ENCODE peak calls at places on chromosome 13, in five cellular contexts. One of them, this sample, is unnamed. For H3K4me1, the result is how much of the 10 kb centered on the place peaks cover.

GRCh38 chr13:75355609-75356008 is 126.4 kb downstream of the TBC1D4 start:
- DNase-seq in GM23338: no peak
- DNase-seq in K562: no peak
- DNase-seq in A549: no peak
- DNase-seq in HepG2: no peak
- DNase-seq in this sample: no peak

GRCh38 chr13:60788156-60788829 is 391.3 kb downstream of the TDRD3 start:
- DNase-seq in GM23338: no peak
- DNase-seq in K562: no peak
- DNase-seq in A549: no peak
- DNase-seq in HepG2: no peak
- DNase-seq in this sample: no peak

GRCh38 chr13:59829690-59830089 is 334.0 kb downstream of the DIAPH3 start:
- DNase-seq in GM23338: no peak
- DNase-seq in K562: no peak
- DNase-seq in A549: no peak
- DNase-seq in HepG2: no peak
- DNase-seq in this sample: no peak

GRCh38 chr13:57408312-57408711 is 223.2 kb upstream of the PCDH17 start:
- DNase-seq in GM23338: no peak
- DNase-seq in K562: no peak
- DNase-seq in A549: no peak
- DNase-seq in HepG2: no peak
- DNase-seq in this sample: no peak

GRCh38 chr13:113291997-113292862 is 4.8 kb upstream of the LAMP1 start:
- DNase-seq in GM23338: peak
- DNase-seq in K562: peak
- DNase-seq in A549: no peak
- DNase-seq in HepG2: no peak
- DNase-seq in this sample: no peak

GRCh38 chr13:44622259-44622658 is 46.1 kb upstream of the TSC22D1 start:
- DNase-seq in GM23338: no peak
- DNase-seq in K562: no peak
- DNase-seq in A549: peak
- DNase-seq in HepG2: no peak
- DNase-seq in this sample: no peak

GRCh38 chr13:25881946-25882574 is 169.8 kb downstream of the SHISA2 start:
- DNase-seq in GM23338: peak
- DNase-seq in K562: no peak
- DNase-seq in A549: no peak
- DNase-seq in HepG2: no peak
- DNase-seq in this sample: no peak

GRCh38 chr13:113912596-113912995 is 48.7 kb upstream of the GAS6 start:
- DNase-seq in GM23338: no peak
- DNase-seq in K562: no peak
- DNase-seq in A549: no peak
- DNase-seq in HepG2: no peak
- DNase-seq in this sample: no peak

GRCh38 chr13:109712187-109712601 is 74.2 kb downstream of the IRS2 start:
- DNase-seq in GM23338: no peak
- DNase-seq in K562: no peak
- DNase-seq in A549: no peak
- DNase-seq in HepG2: no peak
- DNase-seq in this sample: no peak

GRCh38 chr13:44396963-44397580 is 23.4 kb downstream of the SERP2 start:
- DNase-seq in GM23338: no peak
- DNase-seq in K562: peak
- DNase-seq in A549: no peak
- DNase-seq in HepG2: no peak
- DNase-seq in this sample: no peak

GRCh38 chr13:100100115-100100879 is 11.4 kb downstream of the PCCA start:
- DNase-seq in GM23338: no peak
- DNase-seq in K562: no peak
- DNase-seq in A549: peak
- DNase-seq in HepG2: peak
- DNase-seq in this sample: no peak

GRCh38 chr13:38401276-38401675 is 51.6 kb downstream of the UFM1 start:
- DNase-seq in GM23338: no peak
- DNase-seq in K562: no peak
- DNase-seq in A549: no peak
- DNase-seq in HepG2: no peak
- DNase-seq in this sample: no peak

GRCh38 chr13:30666113-30666512 is 48.4 kb downstream of the USPL1 start:
- DNase-seq in GM23338: peak
- DNase-seq in K562: peak
- DNase-seq in A549: no peak
- DNase-seq in HepG2: peak
- DNase-seq in this sample: no peak

GRCh38 chr13:66528139-66528538 is 702.0 kb downstream of the PCDH9 start:
- DNase-seq in GM23338: peak
- DNase-seq in K562: no peak
- DNase-seq in A549: no peak
- DNase-seq in HepG2: no peak
- DNase-seq in this sample: no peak

GRCh38 chr13:76621726-76622125 is 264.5 kb downstream of the KCTD12 start:
- DNase-seq in GM23338: no peak
- DNase-seq in K562: no peak
- DNase-seq in A549: no peak
- DNase-seq in HepG2: no peak
- DNase-seq in this sample: no peak

GRCh38 chr13:53743906-53744305 is 715.3 kb downstream of the OLFM4 start:
- DNase-seq in GM23338: peak
- DNase-seq in K562: no peak
- DNase-seq in A549: no peak
- DNase-seq in HepG2: no peak
- DNase-seq in this sample: no peak

GRCh38 chr13:74444877-74445479 is 310.8 kb upstream of the KLF12 start:
- DNase-seq in GM23338: no peak
- DNase-seq in K562: no peak
- DNase-seq in A549: no peak
- DNase-seq in HepG2: no peak
- DNase-seq in this sample: no peak

GRCh38 chr13:104477256-104477655 is 1411.0 kb upstream of the SLC10A2 start:
- DNase-seq in GM23338: no peak
- DNase-seq in K562: no peak
- DNase-seq in A549: no peak
- DNase-seq in HepG2: no peak
- DNase-seq in this sample: no peak

GRCh38 chr13:74129500-74130144 is 4.6 kb downstream of the KLF12 start:
- DNase-seq in GM23338: no peak
- DNase-seq in K562: peak
- DNase-seq in A549: no peak
- DNase-seq in HepG2: no peak
- DNase-seq in this sample: no peak

GRCh38 chr13:73754727-73755292 is 379.4 kb downstream of the KLF12 start:
- DNase-seq in GM23338: peak
- DNase-seq in K562: peak
- DNase-seq in A549: peak
- DNase-seq in HepG2: peak
- DNase-seq in this sample: peak

GRCh38 chr13:75813323-75813722 is 177.2 kb downstream of the LMO7 start:
- DNase-seq in GM23338: no peak
- DNase-seq in K562: no peak
- DNase-seq in A549: no peak
- DNase-seq in HepG2: no peak
- DNase-seq in this sample: no peak

GRCh38 chr13:83274679-83275078 is 607.6 kb downstream of the SLITRK1 start:
- DNase-seq in GM23338: no peak
- DNase-seq in K562: no peak
- DNase-seq in A549: no peak
- DNase-seq in HepG2: no peak
- DNase-seq in this sample: no peak

GRCh38 chr13:48853381-48854102 is 122.2 kb upstream of the FNDC3A start:
- DNase-seq in GM23338: no peak
- DNase-seq in K562: no peak
- DNase-seq in A549: no peak
- DNase-seq in HepG2: no peak
- DNase-seq in this sample: no peak

GRCh38 chr13:53520132-53520531 is 491.5 kb downstream of the OLFM4 start:
- DNase-seq in GM23338: no peak
- DNase-seq in K562: no peak
- DNase-seq in A549: no peak
- DNase-seq in HepG2: no peak
- DNase-seq in this sample: no peak

GRCh38 chr13:39038569-39038898 is 278 bp downstream of the NHLRC3 start:
- DNase-seq in GM23338: no peak
- DNase-seq in K562: no peak
- DNase-seq in A549: no peak
- DNase-seq in HepG2: peak
- DNase-seq in this sample: no peak

GRCh38 chr13:44257806-44258205 is 115.8 kb upstream of the SERP2 start:
- DNase-seq in GM23338: no peak
- DNase-seq in K562: no peak
- DNase-seq in A549: no peak
- DNase-seq in HepG2: no peak
- DNase-seq in this sample: no peak

GRCh38 chr13:40136896-40137295 is 481.4 kb downstream of the COG6 start:
- DNase-seq in GM23338: no peak
- DNase-seq in K562: no peak
- DNase-seq in A549: no peak
- DNase-seq in HepG2: no peak
- DNase-seq in this sample: no peak

GRCh38 chr13:23279321-23279720 is 98.5 kb downstream of the SGCG start:
- DNase-seq in GM23338: no peak
- DNase-seq in K562: no peak
- DNase-seq in A549: no peak
- DNase-seq in HepG2: no peak
- DNase-seq in this sample: no peak

GRCh38 chr13:80334582-80335260 is 6.2 kb downstream of the SPRY2 start:
- DNase-seq in GM23338: no peak
- DNase-seq in K562: no peak
- DNase-seq in A549: no peak
- DNase-seq in HepG2: no peak
- DNase-seq in this sample: no peak
- H3K4me3 ChIP-seq in GM23338: no peak
- H3K4me3 ChIP-seq in K562: no peak
- H3K4me3 ChIP-seq in A549: no peak
- H3K4me3 ChIP-seq in HepG2: no peak
- H3K4me3 ChIP-seq in this sample: peak

GRCh38 chr13:31896427-31896826 is 135.1 kb upstream of the FRY start:
- DNase-seq in GM23338: no peak
- DNase-seq in K562: no peak
- DNase-seq in A549: no peak
- DNase-seq in HepG2: no peak
- DNase-seq in this sample: no peak
- TF ChIP-seq REST in GM23338: no peak
- TF ChIP-seq REST in K562: no peak
- TF ChIP-seq REST in A549: no peak
- TF ChIP-seq REST in HepG2: no peak
- TF ChIP-seq REST in this sample: no peak

GRCh38 chr13:101554420-101555125 is 102.1 kb downstream of the ITGBL1 start:
- DNase-seq in GM23338: no peak
- DNase-seq in K562: no peak
- DNase-seq in A549: no peak
- DNase-seq in HepG2: no peak
- DNase-seq in this sample: no peak

GRCh38 chr13:101552797-101553196 is 100.3 kb downstream of the ITGBL1 start:
- DNase-seq in GM23338: no peak
- DNase-seq in K562: no peak
- DNase-seq in A549: no peak
- DNase-seq in HepG2: no peak
- DNase-seq in this sample: no peak

GRCh38 chr13:101552286-101552685 is 99.8 kb downstream of the ITGBL1 start:
- DNase-seq in GM23338: no peak
- DNase-seq in K562: no peak
- DNase-seq in A549: no peak
- DNase-seq in HepG2: no peak
- DNase-seq in this sample: no peak

GRCh38 chr13:101556676-101557121 is 104.2 kb downstream of the ITGBL1 start:
- DNase-seq in GM23338: no peak
- DNase-seq in K562: no peak
- DNase-seq in A549: no peak
- DNase-seq in HepG2: no peak
- DNase-seq in this sample: no peak
- H3K4me1 ChIP-seq in GM23338: under half
- H3K4me1 ChIP-seq in K562: under half
- H3K4me1 ChIP-seq in A549: under half
- H3K4me1 ChIP-seq in HepG2: under half
- H3K4me1 ChIP-seq in this sample: under half

GRCh38 chr13:41311607-41312500 is 787 bp downstream of the NAA16 start:
- DNase-seq in GM23338: peak
- DNase-seq in K562: no peak
- DNase-seq in A549: no peak
- DNase-seq in HepG2: peak
- DNase-seq in this sample: no peak

GRCh38 chr13:41313659-41314197 is 2.7 kb downstream of the NAA16 start:
- DNase-seq in GM23338: no peak
- DNase-seq in K562: no peak
- DNase-seq in A549: no peak
- DNase-seq in HepG2: no peak
- DNase-seq in this sample: no peak

GRCh38 chr13:41315466-41316047 is 4.5 kb downstream of the NAA16 start:
- DNase-seq in GM23338: no peak
- DNase-seq in K562: no peak
- DNase-seq in A549: no peak
- DNase-seq in HepG2: no peak
- DNase-seq in this sample: no peak

GRCh38 chr13:41310963-41311606 is at the start of gene NAA16:
- DNase-seq in GM23338: peak
- DNase-seq in K562: peak
- DNase-seq in A549: peak
- DNase-seq in HepG2: peak
- DNase-seq in this sample: peak

GRCh38 chr13:41313117-41313516 is 2.0 kb downstream of the NAA16 start:
- DNase-seq in GM23338: no peak
- DNase-seq in K562: no peak
- DNase-seq in A549: no peak
- DNase-seq in HepG2: no peak
- DNase-seq in this sample: no peak
- H3K4me3 ChIP-seq in GM23338: peak
- H3K4me3 ChIP-seq in K562: peak
- H3K4me3 ChIP-seq in A549: peak
- H3K4me3 ChIP-seq in HepG2: peak
- H3K4me3 ChIP-seq in this sample: peak

GRCh38 chr13:24745861-24746617 is 17.9 kb upstream of the RNF17 start:
- DNase-seq in GM23338: peak
- DNase-seq in K562: no peak
- DNase-seq in A549: no peak
- DNase-seq in HepG2: no peak
- DNase-seq in this sample: no peak
- TF ChIP-seq REST in GM23338: no peak
- TF ChIP-seq REST in K562: no peak
- TF ChIP-seq REST in A549: no peak
- TF ChIP-seq REST in HepG2: no peak
- TF ChIP-seq REST in this sample: no peak